ENCODE peak calls at places on chromosomes 2 and 18, in four cellular contexts. One of them, this sample, is unnamed.

GRCh38 chr2:40357667-40358066 is 94.2 kb downstream of the SLC8A1 start:
- DNase-seq in sigmoid colon: no peak
- DNase-seq in cardiac fibroblast: peak; percentile 37
- DNase-seq in AG04450: no peak
- DNase-seq in this sample: no peak

GRCh38 chr2:178513876-178514275 is 33.6 kb downstream of the PLEKHA3 start:
- DNase-seq in sigmoid colon: no peak
- DNase-seq in cardiac fibroblast: peak; percentile 20
- DNase-seq in AG04450: no peak
- DNase-seq in this sample: no peak

GRCh38 chr2:218985325-218986091 is 524 bp upstream of the FEV start:
- DNase-seq in sigmoid colon: peak; percentile 40
- DNase-seq in cardiac fibroblast: no peak
- DNase-seq in AG04450: no peak
- DNase-seq in this sample: no peak

GRCh38 chr2:26585100-26585499 is 56.1 kb downstream of the CIB4 start:
- DNase-seq in sigmoid colon: peak; percentile 60
- DNase-seq in cardiac fibroblast: no peak
- DNase-seq in AG04450: no peak
- DNase-seq in this sample: no peak

GRCh38 chr18:60146220-60146960 is 226.2 kb downstream of the MC4R start:
- DNase-seq in sigmoid colon: no peak
- DNase-seq in cardiac fibroblast: peak; percentile 2
- DNase-seq in AG04450: no peak
- DNase-seq in this sample: no peak

GRCh38 chr18:79952996-79953559 is 1.6 kb upstream of the SLC66A2 start:
- DNase-seq in sigmoid colon: peak; percentile 55
- DNase-seq in cardiac fibroblast: no peak
- DNase-seq in AG04450: no peak
- DNase-seq in this sample: no peak

GRCh38 chr2:7670905-7671304 is 753.7 kb downstream of the RNF144A start:
- DNase-seq in sigmoid colon: no peak
- DNase-seq in cardiac fibroblast: no peak
- DNase-seq in AG04450: no peak
- DNase-seq in this sample: no peak

GRCh38 chr18:50859793-50860192 is 19.1 kb upstream of the ME2 start:
- DNase-seq in sigmoid colon: no peak
- DNase-seq in cardiac fibroblast: no peak
- DNase-seq in AG04450: no peak
- DNase-seq in this sample: no peak

GRCh38 chr2:69957970-69958369 is 3.5 kb downstream of the ASPRV1 start:
- DNase-seq in sigmoid colon: no peak
- DNase-seq in cardiac fibroblast: no peak
- DNase-seq in AG04450: no peak
- DNase-seq in this sample: no peak

GRCh38 chr2:220687231-220687843 is 884.8 kb downstream of the EPHA4 start:
- DNase-seq in sigmoid colon: peak; percentile 86
- DNase-seq in cardiac fibroblast: peak; percentile 58
- DNase-seq in AG04450: peak; percentile 18
- DNase-seq in this sample: peak; percentile 5

GRCh38 chr2:195899226-195899625 is 169.4 kb downstream of the DNAH7 start:
- DNase-seq in sigmoid colon: no peak
- DNase-seq in cardiac fibroblast: peak; percentile 29
- DNase-seq in AG04450: no peak
- DNase-seq in this sample: no peak

GRCh38 chr18:60975419-60975818 is 357.8 kb upstream of the CDH20 start:
- DNase-seq in sigmoid colon: no peak
- DNase-seq in cardiac fibroblast: no peak
- DNase-seq in AG04450: no peak
- DNase-seq in this sample: no peak

GRCh38 chr2:223297788-223298187 is 245.8 kb downstream of the KCNE4 start:
- DNase-seq in sigmoid colon: no peak
- DNase-seq in cardiac fibroblast: no peak
- DNase-seq in AG04450: no peak
- DNase-seq in this sample: no peak

GRCh38 chr2:237879991-237880560 is 20.7 kb downstream of the RAMP1 start:
- DNase-seq in sigmoid colon: peak; percentile 32
- DNase-seq in cardiac fibroblast: no peak
- DNase-seq in AG04450: no peak
- DNase-seq in this sample: no peak

GRCh38 chr18:50727721-50728470 is 91.9 kb downstream of the MRO start:
- DNase-seq in sigmoid colon: no peak
- DNase-seq in cardiac fibroblast: no peak
- DNase-seq in AG04450: no peak
- DNase-seq in this sample: no peak

GRCh38 chr18:56702946-56703345 is 51.8 kb downstream of the WDR7 start:
- DNase-seq in sigmoid colon: no peak
- DNase-seq in cardiac fibroblast: peak; percentile 71
- DNase-seq in AG04450: no peak
- DNase-seq in this sample: no peak

GRCh38 chr18:6928359-6928758 is 189.2 kb downstream of the LAMA1 start:
- DNase-seq in sigmoid colon: no peak
- DNase-seq in cardiac fibroblast: no peak
- DNase-seq in AG04450: no peak
- DNase-seq in this sample: no peak

GRCh38 chr2:231292472-231293134 is 94.2 kb downstream of the ARMC9 start:
- DNase-seq in sigmoid colon: no peak
- DNase-seq in cardiac fibroblast: no peak
- DNase-seq in AG04450: no peak
- DNase-seq in this sample: no peak

GRCh38 chr2:215049341-215049740 is 89.1 kb downstream of the ABCA12 start:
- DNase-seq in sigmoid colon: no peak
- DNase-seq in cardiac fibroblast: no peak
- DNase-seq in AG04450: no peak
- DNase-seq in this sample: no peak

GRCh38 chr2:199131256-199131655 is 326.5 kb downstream of the SATB2 start:
- DNase-seq in sigmoid colon: no peak
- DNase-seq in cardiac fibroblast: no peak
- DNase-seq in AG04450: no peak
- DNase-seq in this sample: no peak

GRCh38 chr2:66702251-66702745 is 267.4 kb downstream of the MEIS1 start:
- DNase-seq in sigmoid colon: no peak
- DNase-seq in cardiac fibroblast: no peak
- DNase-seq in AG04450: no peak
- DNase-seq in this sample: no peak

GRCh38 chr2:168948621-168949212 is 47.6 kb downstream of the G6PC2 start:
- DNase-seq in sigmoid colon: no peak
- DNase-seq in cardiac fibroblast: peak; percentile 52
- DNase-seq in AG04450: no peak
- DNase-seq in this sample: no peak

GRCh38 chr18:58045265-58046086 is 1.4 kb downstream of the NEDD4L start:
- DNase-seq in sigmoid colon: no peak
- DNase-seq in cardiac fibroblast: peak; percentile 21
- DNase-seq in AG04450: no peak
- DNase-seq in this sample: no peak

GRCh38 chr2:74292752-74293151 is 50.5 kb downstream of the SLC4A5 start:
- DNase-seq in sigmoid colon: no peak
- DNase-seq in cardiac fibroblast: no peak
- DNase-seq in AG04450: no peak
- DNase-seq in this sample: no peak

GRCh38 chr18:48356151-48356745 is 52.9 kb downstream of the ZBTB7C start:
- DNase-seq in sigmoid colon: peak; percentile 52
- DNase-seq in cardiac fibroblast: no peak
- DNase-seq in AG04450: no peak
- DNase-seq in this sample: no peak
- H3K4me3 ChIP-seq in sigmoid colon: no peak overlapping the region
- H3K4me3 ChIP-seq in cardiac fibroblast: no peak overlapping the region
- H3K4me3 ChIP-seq in AG04450: no peak overlapping the region
- H3K4me3 ChIP-seq in this sample: no peak overlapping the region

GRCh38 chr18:32440478-32440877 is 30.2 kb downstream of the GAREM1 start:
- DNase-seq in sigmoid colon: no peak
- DNase-seq in cardiac fibroblast: no peak
- DNase-seq in AG04450: no peak
- DNase-seq in this sample: no peak

GRCh38 chr18:32443356-32443755 is 27.3 kb downstream of the GAREM1 start:
- DNase-seq in sigmoid colon: no peak
- DNase-seq in cardiac fibroblast: peak; percentile 17
- DNase-seq in AG04450: no peak
- DNase-seq in this sample: no peak

GRCh38 chr18:32442575-32442974 is 28.1 kb downstream of the GAREM1 start:
- DNase-seq in sigmoid colon: no peak
- DNase-seq in cardiac fibroblast: no peak
- DNase-seq in AG04450: no peak
- DNase-seq in this sample: no peak

GRCh38 chr18:32439802-32440201 is 30.9 kb downstream of the GAREM1 start:
- DNase-seq in sigmoid colon: no peak
- DNase-seq in cardiac fibroblast: no peak
- DNase-seq in AG04450: no peak
- DNase-seq in this sample: no peak

DNA sequence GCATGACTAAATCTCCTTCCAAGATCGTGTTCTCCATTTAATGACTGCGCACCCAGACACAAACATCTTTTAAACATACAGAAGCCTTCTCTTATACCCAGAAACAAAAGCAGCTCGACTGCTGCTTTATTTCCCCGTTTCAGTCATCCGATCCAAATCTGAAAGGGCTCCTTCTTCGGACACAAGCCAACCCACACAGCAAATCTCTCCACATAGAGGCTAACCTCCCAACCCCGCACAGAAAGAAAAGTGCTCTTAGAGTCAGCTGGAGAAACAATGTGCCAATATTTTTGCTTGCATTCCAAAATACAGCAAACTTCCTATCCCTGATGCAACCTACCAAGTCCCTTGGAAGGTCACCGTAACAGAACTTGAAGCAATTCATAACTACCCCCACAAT is 29.1 kb downstream of the GAREM1 start:
- DNase-seq in sigmoid colon: no peak
- DNase-seq in cardiac fibroblast: peak; percentile 58
- DNase-seq in AG04450: no peak
- DNase-seq in this sample: no peak
- TF ChIP-seq CTCF in sigmoid colon: no peak
- TF ChIP-seq CTCF in cardiac fibroblast: no peak
- TF ChIP-seq CTCF in AG04450: no peak
- TF ChIP-seq CTCF in this sample: no peak

GRCh38 chr2:176128172-176129012 is 1.1 kb upstream of the HOXD8 start:
- DNase-seq in sigmoid colon: peak; percentile 65
- DNase-seq in cardiac fibroblast: no peak
- DNase-seq in AG04450: no peak
- DNase-seq in this sample: no peak
- H3K4me3 ChIP-seq in sigmoid colon: peak overlapping the region; percentile 69
- H3K4me3 ChIP-seq in cardiac fibroblast: no peak overlapping the region
- H3K4me3 ChIP-seq in AG04450: no peak overlapping the region
- H3K4me3 ChIP-seq in this sample: no peak overlapping the region

DNA sequence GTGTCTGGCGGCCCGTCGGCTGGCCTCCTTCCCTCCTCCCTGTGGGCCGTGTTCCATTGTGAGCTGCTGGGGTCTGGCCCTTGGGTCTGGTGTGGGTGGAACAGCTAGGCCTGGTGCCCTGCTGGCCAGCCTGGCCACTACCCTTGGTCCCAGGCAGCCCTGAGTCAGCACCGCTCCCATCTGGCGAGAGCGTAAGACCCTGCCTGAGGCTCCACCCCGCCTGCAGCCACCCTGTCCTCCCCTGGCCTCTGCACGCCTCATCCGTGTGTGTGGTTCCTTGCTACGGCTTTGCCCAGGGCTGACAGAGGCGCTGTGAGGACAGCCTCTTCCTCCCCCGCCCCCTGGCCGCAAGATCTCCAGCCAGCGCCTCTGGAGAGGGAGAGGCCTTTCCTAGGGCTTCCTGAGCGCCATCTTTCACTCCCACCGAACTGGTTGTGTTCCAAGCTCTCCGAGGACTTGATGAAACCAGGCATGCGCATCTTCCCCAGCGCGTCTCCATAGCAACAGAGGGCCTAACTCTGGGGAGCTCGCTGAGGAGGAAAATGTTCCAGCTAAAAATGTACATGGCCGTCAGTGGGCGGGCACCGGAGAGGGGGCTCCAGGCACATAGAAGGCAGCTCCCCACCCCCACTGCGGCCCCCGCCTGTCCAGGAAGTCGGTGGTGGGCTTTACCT is 83.0 kb downstream of the STPG4 start:
- DNase-seq in sigmoid colon: peak; percentile 95
- DNase-seq in cardiac fibroblast: peak; percentile 98
- DNase-seq in AG04450: no peak
- DNase-seq in this sample: no peak
- TF ChIP-seq CTCF in sigmoid colon: no peak
- TF ChIP-seq CTCF in cardiac fibroblast: peak; percentile 53
- TF ChIP-seq CTCF in AG04450: peak; percentile 25
- TF ChIP-seq CTCF in this sample: no peak

DNA sequence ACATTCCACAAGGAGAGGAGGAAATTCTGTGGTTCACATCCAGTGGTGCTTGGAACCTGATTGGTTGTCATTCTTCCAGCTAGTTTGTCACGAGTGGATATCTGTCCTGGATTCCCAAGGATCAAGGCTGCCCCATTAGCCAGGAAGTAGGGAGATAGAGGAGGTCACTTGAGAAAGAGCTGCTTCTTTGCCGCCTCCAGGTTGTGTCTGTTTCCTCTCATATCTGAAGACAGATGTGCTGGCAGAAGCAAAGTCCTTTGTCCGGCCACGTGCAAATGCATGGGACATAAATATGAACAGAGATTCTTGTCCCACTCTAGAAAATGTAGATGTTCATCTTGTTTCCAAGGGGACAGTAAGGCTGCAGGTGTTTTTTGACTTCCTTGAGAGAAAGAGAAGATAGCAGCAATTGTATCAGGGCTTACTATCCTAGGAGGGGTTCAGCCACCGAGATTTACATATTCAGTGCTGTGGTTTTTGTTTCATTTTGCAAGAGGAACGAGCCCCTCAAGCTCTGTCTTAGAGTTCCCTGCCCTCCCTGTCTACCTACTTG is 174.4 kb downstream of the RPIA start:
- DNase-seq in sigmoid colon: no peak
- DNase-seq in cardiac fibroblast: no peak
- DNase-seq in AG04450: no peak
- DNase-seq in this sample: no peak
- H3K4me3 ChIP-seq in sigmoid colon: no peak overlapping the region
- H3K4me3 ChIP-seq in cardiac fibroblast: no peak overlapping the region
- H3K4me3 ChIP-seq in AG04450: no peak overlapping the region
- H3K4me3 ChIP-seq in this sample: no peak overlapping the region

GRCh38 chr2:160402498-160402897 is 91.1 kb downstream of the RBMS1 start:
- DNase-seq in sigmoid colon: no peak
- DNase-seq in cardiac fibroblast: no peak
- DNase-seq in AG04450: no peak
- DNase-seq in this sample: no peak
- TF ChIP-seq CTCF in sigmoid colon: no peak
- TF ChIP-seq CTCF in cardiac fibroblast: no peak
- TF ChIP-seq CTCF in AG04450: no peak
- TF ChIP-seq CTCF in this sample: no peak

This sample was measured in GM12864.